ENCODE peak calls at places on chromosomes 13 and 19, in ten cellular contexts. A, P, F, N, L, M, X, D, V and Y are unnamed samples.

GRCh38 chr13:61414686-61415664 is 674 bp downstream of the PCDH20 start:
- DNase-seq in A (peak; percentile 46), P (no peak), F (no peak), N (no peak), L (no peak), M (peak; percentile 7), X (no peak), D (peak; percentile 93), V (peak; percentile 29), Y (no peak)

GRCh38 chr19:2428027-2428690 is 773 bp upstream of the TIMM13 start:
- DNase-seq in A (peak; percentile 5), P (no peak), F (peak; percentile 72), N (no peak), L (no peak), M (no peak), X (no peak), D (peak; percentile 77), V (peak; percentile 19), Y (no peak)

GRCh38 chr19:41994521-41994971 is 516 bp upstream of the ATP1A3 start:
- DNase-seq in A (no peak), P (no peak), F (no peak), N (no peak), L (no peak), M (no peak), X (no peak), D (no peak), V (no peak), Y (no peak)

GRCh38 chr19:3692141-3693029 is 7.9 kb downstream of the PIP5K1C start:
- DNase-seq in A (no peak), P (peak; percentile 67), F (no peak), N (peak; percentile 61), L (no peak), M (no peak), X (no peak), D (no peak), V (no peak), Y (peak; percentile 34)

GRCh38 chr19:44889830-44890365 is 1.2 kb upstream of the TOMM40 start:
- DNase-seq in A (no peak), P (no peak), F (no peak), N (no peak), L (no peak), M (no peak), X (no peak), D (no peak), V (no peak), Y (no peak)

GRCh38 chr13:114110091-114110829 is 22.2 kb downstream of the RASA3 start:
- DNase-seq in A (no peak), P (peak; percentile 76), F (peak; percentile 42), N (peak; percentile 83), L (no peak), M (peak; percentile 13), X (no peak), D (peak; percentile 73), V (no peak), Y (peak; percentile 85)

GRCh38 chr19:58356236-58356970 is 3.1 kb upstream of the A1BG start:
- DNase-seq in A (no peak), P (peak; percentile 76), F (peak; percentile 57), N (peak; percentile 71), L (no peak), M (no peak), X (no peak), D (no peak), V (no peak), Y (peak; percentile 50)

GRCh38 chr19:37221136-37221535 is 3.1 kb downstream of the ZNF383 start:
- DNase-seq in A (no peak), P (no peak), F (no peak), N (no peak), L (no peak), M (no peak), X (no peak), D (no peak), V (no peak), Y (no peak)

GRCh38 chr19:42596391-42597071 is 1.8 kb upstream of the CEACAM8 start:
- DNase-seq in A (peak; percentile 3), P (peak; percentile 61), F (peak; percentile 36), N (peak; percentile 30), L (no peak), M (peak; percentile 36), X (no peak), D (peak; percentile 59), V (peak; percentile 25), Y (no peak)

GRCh38 chr19:44142014-44142523 is 715 bp downstream of the ZNF234 start:
- DNase-seq in A (no peak), P (peak; percentile 35), F (peak; percentile 69), N (no peak), L (peak; percentile 22), M (no peak), X (no peak), D (no peak), V (no peak), Y (no peak)